ENCODE peak calls at places on chromosomes 11 and 22, in four cellular contexts. One of them, this sample, is unnamed.

GRCh38 chr11:35014352-35014751 is 97.9 kb downstream of the PDHX start:
- DNase-seq in K562: no peak
- DNase-seq in HepG2: no peak
- DNase-seq in GM12878: no peak
- DNase-seq in this sample: no peak

GRCh38 chr22:43889366-43890253 is 2.2 kb downstream of the PNPLA5 start:
- DNase-seq in GM12878: no peak
- DNase-seq in HepG2: no peak
- DNase-seq in K562: no peak
- DNase-seq in this sample: no peak

GRCh38 chr22:28942801-28943500 is 59.6 kb downstream of the ZNRF3 start:
- DNase-seq in K562: no peak
- DNase-seq in GM12878: no peak
- DNase-seq in HepG2: no peak
- DNase-seq in this sample: no peak

GRCh38 chr11:66218846-66219620 is 49.4 kb upstream of the RAB1B start:
- DNase-seq in HepG2: no peak
- DNase-seq in GM12878: no peak
- DNase-seq in K562: no peak
- DNase-seq in this sample: no peak

GRCh38 chr22:30649430-30650007 is 13.9 kb downstream of the SLC35E4 start:
- DNase-seq in K562: peak; percentile 45
- DNase-seq in HepG2: no peak
- DNase-seq in GM12878: no peak
- DNase-seq in this sample: no peak

GRCh38 chr11:64877390-64878222 is 815 bp downstream of the EHD1 start:
- DNase-seq in GM12878: no peak
- DNase-seq in K562: peak; percentile 53
- DNase-seq in HepG2: no peak
- DNase-seq in this sample: no peak

GRCh38 chr11:3206922-3207204 is 11.8 kb downstream of the MRGPRG start:
- DNase-seq in K562: no peak
- DNase-seq in HepG2: no peak
- DNase-seq in GM12878: no peak
- DNase-seq in this sample: no peak

GRCh38 chr11:44955019-44955738 is 4.5 kb upstream of the TP53I11 start:
- DNase-seq in GM12878: no peak
- DNase-seq in K562: peak; percentile 60
- DNase-seq in HepG2: no peak
- DNase-seq in this sample: no peak

GRCh38 chr11:113614097-113614496 is 92.0 kb downstream of the TMPRSS5 start:
- DNase-seq in K562: no peak
- DNase-seq in GM12878: no peak
- DNase-seq in HepG2: no peak
- DNase-seq in this sample: no peak

GRCh38 chr11:67563354-67564114 is 20.1 kb upstream of the GSTP1 start:
- DNase-seq in GM12878: no peak
- DNase-seq in HepG2: no peak
- DNase-seq in K562: no peak
- DNase-seq in this sample: no peak

GRCh38 chr11:116513894-116514293 is 258.9 kb downstream of the BUD13 start:
- DNase-seq in GM12878: no peak
- DNase-seq in K562: peak; percentile 63
- DNase-seq in HepG2: peak; percentile 64
- DNase-seq in this sample: no peak

GRCh38 chr11:14136561-14136960 is 174.0 kb downstream of the SPON1 start:
- DNase-seq in GM12878: no peak
- DNase-seq in K562: no peak
- DNase-seq in HepG2: no peak
- DNase-seq in this sample: no peak

GRCh38 chr11:1092919-1093318 is 18.2 kb downstream of the MUC2 start:
- DNase-seq in GM12878: no peak
- DNase-seq in K562: no peak
- DNase-seq in HepG2: no peak
- DNase-seq in this sample: no peak
- TF ChIP-seq SP1 in GM12878: no peak
- TF ChIP-seq SP1 in K562: no peak
- TF ChIP-seq SP1 in HepG2: no peak
- TF ChIP-seq SP1 in this sample: no peak

GRCh38 chr11:469684-470667 is 19.9 kb downstream of the PTDSS2 start:
- DNase-seq in K562: no peak
- DNase-seq in GM12878: no peak
- DNase-seq in HepG2: peak; percentile 83
- DNase-seq in this sample: no peak
- TF ChIP-seq FOXM1 in K562: no peak
- TF ChIP-seq FOXM1 in GM12878: no peak
- TF ChIP-seq FOXM1 in HepG2: no peak
- TF ChIP-seq FOXM1 in this sample: no peak

GRCh38 chr22:49255154-49255553 is 572.5 kb downstream of the BRD1 start:
- DNase-seq in HepG2: no peak
- DNase-seq in K562: no peak
- DNase-seq in GM12878: no peak
- DNase-seq in this sample: no peak
- TF ChIP-seq SP1 in HepG2: no peak
- TF ChIP-seq SP1 in K562: no peak
- TF ChIP-seq SP1 in GM12878: no peak
- TF ChIP-seq SP1 in this sample: no peak

GRCh38 chr11:92225563-92226308 is 1.1 kb downstream of the FAT3 start:
- DNase-seq in HepG2: no peak
- DNase-seq in K562: no peak
- DNase-seq in GM12878: no peak
- DNase-seq in this sample: peak; percentile 25
- TF ChIP-seq FOXM1 in HepG2: no peak
- TF ChIP-seq FOXM1 in K562: no peak
- TF ChIP-seq FOXM1 in GM12878: no peak
- TF ChIP-seq FOXM1 in this sample: no peak

DNA sequence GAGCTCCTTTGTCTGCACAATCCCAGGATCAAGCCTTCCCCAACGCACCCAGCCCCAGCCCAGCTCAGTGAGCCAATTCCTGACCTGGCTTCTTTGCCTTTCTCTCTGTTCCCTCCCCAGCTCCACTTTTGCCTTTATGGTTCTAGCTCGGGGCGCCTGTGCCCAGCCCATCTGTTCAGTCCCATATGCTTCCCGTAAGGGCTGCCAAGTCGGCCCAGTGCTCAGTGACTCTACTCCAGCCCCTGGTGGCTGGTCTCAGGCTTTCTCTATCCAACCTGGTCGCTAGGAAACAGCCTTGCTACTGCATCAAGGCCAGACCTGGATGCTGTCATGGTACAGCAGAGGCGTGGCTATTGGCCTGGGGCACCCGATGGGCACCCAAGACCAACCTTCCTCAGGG is 178.1 kb downstream of the DSCAML1 start:
- DNase-seq in K562: no peak
- DNase-seq in HepG2: no peak
- DNase-seq in GM12878: no peak
- DNase-seq in this sample: peak; percentile 22
- TF ChIP-seq SP1 in K562: no peak
- TF ChIP-seq SP1 in HepG2: no peak
- TF ChIP-seq SP1 in GM12878: no peak
- TF ChIP-seq SP1 in this sample: no peak

GRCh38 chr11:122365545-122366380 is 249.7 kb upstream of the BLID start:
- DNase-seq in HepG2: no peak
- DNase-seq in K562: no peak
- DNase-seq in GM12878: no peak
- DNase-seq in this sample: no peak
- TF ChIP-seq FOXM1 in HepG2: no peak
- TF ChIP-seq FOXM1 in K562: no peak
- TF ChIP-seq FOXM1 in GM12878: no peak
- TF ChIP-seq FOXM1 in this sample: no peak

DNA sequence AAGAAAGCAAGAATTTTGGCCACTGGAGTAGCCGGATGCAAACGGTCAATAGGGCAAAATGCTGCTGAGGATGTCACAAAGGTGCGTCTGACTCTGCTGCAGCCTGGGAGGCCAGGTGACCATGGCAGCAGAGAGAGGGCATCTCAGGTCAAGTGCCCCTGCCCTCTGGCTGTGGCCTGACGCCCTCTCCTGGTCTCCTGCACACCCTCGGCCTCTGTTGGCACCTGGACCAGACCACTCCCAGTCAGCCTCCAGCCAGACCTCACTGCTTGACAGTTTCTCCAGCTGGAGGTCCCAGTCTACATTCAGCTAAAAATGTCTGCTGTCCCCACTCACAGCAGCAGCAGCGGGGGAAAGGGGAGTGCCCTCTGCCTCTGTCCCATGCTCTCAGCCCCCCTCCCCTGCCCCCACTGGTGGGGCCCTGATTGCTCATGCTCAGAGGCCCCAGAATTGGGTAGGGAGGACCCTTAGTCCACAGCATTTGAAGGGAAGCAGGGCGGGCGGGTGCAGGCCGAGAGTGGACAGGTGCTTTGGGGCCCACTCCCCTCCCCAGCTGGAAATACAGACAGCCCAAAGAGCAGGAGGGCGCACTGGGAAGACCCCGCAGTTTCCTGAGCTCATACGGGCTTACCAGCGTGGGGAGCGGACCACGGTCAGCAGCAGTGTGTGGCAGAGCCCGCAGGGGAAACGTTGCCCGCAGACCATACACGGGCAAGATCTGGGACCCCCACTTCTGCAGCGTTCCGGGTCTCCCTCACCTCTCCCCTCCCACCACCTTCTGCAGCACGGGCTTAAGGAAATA is 1.6 kb upstream of the BRSK2 start:
- DNase-seq in HepG2: peak; percentile 18
- DNase-seq in GM12878: no peak
- DNase-seq in K562: no peak
- DNase-seq in this sample: no peak
- TF ChIP-seq SP1 in HepG2: no peak
- TF ChIP-seq SP1 in GM12878: no peak
- TF ChIP-seq SP1 in K562: no peak
- TF ChIP-seq SP1 in this sample: no peak